ENCODE peak calls at places on chromosomes 1 and 21, in eight cellular contexts. C, L, O, P, W, A, H and Y are unnamed samples.

GRCh38 chr1:24735619-24736375 is 9.4 kb upstream of the CLIC4 start:
- DNase-seq in C (peak; percentile 57), L (no peak), O (no peak), P (no peak), W (no peak), A (no peak), H (peak; percentile 54), Y (no peak)

GRCh38 chr1:45669859-45670655 is 16.3 kb downstream of the GPBP1L1 start:
- DNase-seq in C (no peak), L (no peak), O (no peak), P (no peak), W (no peak), A (no peak), H (no peak), Y (no peak)

GRCh38 chr1:157073944-157074685 is 25.5 kb downstream of the ETV3L start:
- DNase-seq in C (peak; percentile 58), L (peak; percentile 73), O (peak; percentile 24), P (no peak), W (no peak), A (no peak), H (peak; percentile 51), Y (no peak)

GRCh38 chr1:93042134-93042821 is 36.8 kb upstream of the MTF2 start:
- DNase-seq in C (no peak), L (no peak), O (no peak), P (peak; percentile 44), W (no peak), A (peak; percentile 18), H (peak; percentile 54), Y (peak; percentile 24)

GRCh38 chr1:244757091-244757939 is 78.1 kb upstream of the COX20 start:
- DNase-seq in C (peak; percentile 67), L (no peak), O (no peak), P (no peak), W (peak; percentile 32), A (no peak), H (peak; percentile 50), Y (no peak)

GRCh38 chr21:26169611-26170470 is 729 bp downstream of the APP start:
- DNase-seq in C (peak; percentile 80), L (peak; percentile 47), O (no peak), P (peak; percentile 68), W (peak; percentile 35), A (peak; percentile 9), H (peak; percentile 86), Y (no peak)

GRCh38 chr1:203465943-203466342 is 9.7 kb upstream of the PRELP start:
- DNase-seq in C (peak; percentile 38), L (no peak), O (no peak), P (no peak), W (no peak), A (no peak), H (no peak), Y (no peak)

GRCh38 chr1:178768423-178768822 is 43.4 kb downstream of the RALGPS2 start:
- DNase-seq in C (peak; percentile 11), L (no peak), O (no peak), P (no peak), W (no peak), A (no peak), H (peak; percentile 18), Y (no peak)

GRCh38 chr1:179241716-179242115 is 12.2 kb upstream of the ABL2 start:
- DNase-seq in C (no peak), L (no peak), O (no peak), P (no peak), W (no peak), A (no peak), H (no peak), Y (no peak)

GRCh38 chr1:72526926-72527325 is 244.6 kb upstream of the NEGR1 start:
- DNase-seq in C (peak; percentile 74), L (no peak), O (no peak), P (no peak), W (no peak), A (no peak), H (peak; percentile 60), Y (no peak)

GRCh38 chr21:37118187-37118826 is 45.3 kb downstream of the TTC3 start:
- DNase-seq in C (no peak), L (no peak), O (no peak), P (no peak), W (no peak), A (no peak), H (no peak), Y (no peak)

GRCh38 chr1:84780000-84780716 is 89.9 kb upstream of the SSX2IP start:
- DNase-seq in C (peak; percentile 49), L (no peak), O (no peak), P (no peak), W (no peak), A (peak; percentile 28), H (peak; percentile 97), Y (peak; percentile 47)

GRCh38 chr1:169899519-169900217 is 6.0 kb upstream of the SCYL3 start:
- DNase-seq in C (no peak), L (no peak), O (no peak), P (no peak), W (no peak), A (no peak), H (no peak), Y (no peak)

GRCh38 chr1:234722904-234723588 is 113.1 kb upstream of the IRF2BP2 start:
- DNase-seq in C (peak; percentile 90), L (peak; percentile 66), O (peak; percentile 76), P (no peak), W (peak; percentile 62), A (peak; percentile 50), H (peak; percentile 90), Y (peak; percentile 15)

GRCh38 chr21:42013901-42014300 is 3.7 kb upstream of the ZBTB21 start:
- DNase-seq in C (no peak), L (no peak), O (no peak), P (no peak), W (no peak), A (no peak), H (no peak), Y (no peak)

GRCh38 chr1:163273766-163274441 is 47.9 kb upstream of the NUF2 start:
- DNase-seq in C (no peak), L (no peak), O (no peak), P (no peak), W (no peak), A (no peak), H (no peak), Y (no peak)

GRCh38 chr1:8603220-8603616 is 214.2 kb downstream of the RERE start:
- DNase-seq in C (no peak), L (no peak), O (no peak), P (no peak), W (no peak), A (no peak), H (no peak), Y (no peak)

GRCh38 chr1:196690582-196690981 is 38.7 kb downstream of the CFH start:
- DNase-seq in C (no peak), L (no peak), O (no peak), P (no peak), W (no peak), A (no peak), H (no peak), Y (no peak)

GRCh38 chr1:212470059-212470458 is 37.3 kb downstream of the NENF start:
- DNase-seq in C (peak; percentile 98), L (peak; percentile 30), O (peak; percentile 86), P (no peak), W (peak; percentile 80), A (no peak), H (peak; percentile 98), Y (no peak)

GRCh38 chr1:110765640-110766335 is 91.0 kb upstream of the KCNA3 start:
- DNase-seq in C (peak; percentile 65), L (no peak), O (no peak), P (peak; percentile 57), W (no peak), A (peak; percentile 54), H (peak; percentile 42), Y (peak; percentile 57)

GRCh38 chr1:204166237-204166636 is at the start of gene REN:
- DNase-seq in C (no peak), L (no peak), O (no peak), P (no peak), W (no peak), A (no peak), H (no peak), Y (no peak)

GRCh38 chr1:2141025-2141424 is 53.5 kb downstream of the FAAP20 start:
- DNase-seq in C (no peak), L (no peak), O (no peak), P (no peak), W (no peak), A (no peak), H (no peak), Y (no peak)

GRCh38 chr1:232705815-232706575 is 76.1 kb upstream of the SIPA1L2 start:
- DNase-seq in C (no peak), L (no peak), O (no peak), P (no peak), W (no peak), A (no peak), H (no peak), Y (no peak)

GRCh38 chr1:112872551-112872962 is 83.4 kb downstream of the SLC16A1 start:
- DNase-seq in C (no peak), L (no peak), O (no peak), P (no peak), W (no peak), A (no peak), H (no peak), Y (no peak)

GRCh38 chr1:94284481-94284880 is 47.1 kb upstream of the ARHGAP29 start:
- DNase-seq in C (peak; percentile 49), L (no peak), O (no peak), P (no peak), W (no peak), A (no peak), H (peak; percentile 57), Y (no peak)

GRCh38 chr1:55955237-55955636 is 624.1 kb downstream of the PLPP3 start:
- DNase-seq in C (peak; percentile 68), L (no peak), O (no peak), P (no peak), W (no peak), A (no peak), H (peak; percentile 90), Y (no peak)